ENCODE peak calls at places on chromosomes 3 and 15, in four cellular contexts. L, Z, Y and N are unnamed samples. For H3K27me3 and H3K4me1, the result is how much of the 10 kb centered on the place peaks cover.

GRCh38 chr3:135633078-135633477 is 332.4 kb upstream of the PPP2R3A start:
- DNase-seq in L (no peak), Z (no peak), Y (no peak), N (no peak)

GRCh38 chr3:35439626-35440025 is 199.7 kb upstream of the ARPP21 start:
- DNase-seq in L (no peak), Z (no peak), Y (no peak), N (no peak)

GRCh38 chr15:27985099-27985498 is 114.0 kb downstream of the OCA2 start:
- DNase-seq in L (no peak), Z (no peak), Y (no peak), N (no peak)

GRCh38 chr3:196268270-196269163 is 19.0 kb downstream of the PCYT1A start:
- DNase-seq in L (no peak), Z (no peak), Y (peak), N (no peak)

GRCh38 chr3:46089237-46090011 is 62.1 kb upstream of the XCR1 start:
- DNase-seq in L (peak), Z (no peak), Y (peak), N (peak)

GRCh38 chr15:48560321-48561051 is 85.0 kb downstream of the FBN1 start:
- DNase-seq in L (no peak), Z (no peak), Y (no peak), N (no peak)

GRCh38 chr3:128100126-128100525 is 23.5 kb downstream of the RUVBL1 start:
- DNase-seq in L (no peak), Z (no peak), Y (no peak), N (no peak)

GRCh38 chr15:53917109-53917508 is 61.1 kb upstream of the UNC13C start:
- DNase-seq in L (no peak), Z (no peak), Y (no peak), N (no peak)

GRCh38 chr15:43376017-43376705 is 5.3 kb downstream of the TUBGCP4 start:
- DNase-seq in L (peak), Z (no peak), Y (peak), N (peak)

GRCh38 chr3:100076544-100077529 is 37.5 kb downstream of the FILIP1L start:
- DNase-seq in L (no peak), Z (no peak), Y (no peak), N (peak)

GRCh38 chr3:29338377-29338776 is 57.5 kb downstream of the RBMS3 start:
- DNase-seq in L (no peak), Z (no peak), Y (no peak), N (no peak)

GRCh38 chr3:132788299-132788698 is 66.1 kb upstream of the NPHP3 start:
- DNase-seq in L (no peak), Z (peak), Y (peak), N (peak)

GRCh38 chr3:118447326-118447725 is 587.3 kb downstream of the IGSF11 start:
- DNase-seq in L (no peak), Z (no peak), Y (no peak), N (no peak)

GRCh38 chr3:56773588-56774330 is 28.0 kb downstream of the ARHGEF3 start:
- DNase-seq in L (no peak), Z (no peak), Y (no peak), N (no peak)

GRCh38 chr3:44110643-44111042 is 131.0 kb upstream of the TOPAZ1 start:
- DNase-seq in L (no peak), Z (no peak), Y (no peak), N (no peak)

GRCh38 chr3:113018461-113019181 is 27.8 kb downstream of the GTPBP8 start:
- DNase-seq in L (no peak), Z (no peak), Y (peak), N (no peak)

DNA sequence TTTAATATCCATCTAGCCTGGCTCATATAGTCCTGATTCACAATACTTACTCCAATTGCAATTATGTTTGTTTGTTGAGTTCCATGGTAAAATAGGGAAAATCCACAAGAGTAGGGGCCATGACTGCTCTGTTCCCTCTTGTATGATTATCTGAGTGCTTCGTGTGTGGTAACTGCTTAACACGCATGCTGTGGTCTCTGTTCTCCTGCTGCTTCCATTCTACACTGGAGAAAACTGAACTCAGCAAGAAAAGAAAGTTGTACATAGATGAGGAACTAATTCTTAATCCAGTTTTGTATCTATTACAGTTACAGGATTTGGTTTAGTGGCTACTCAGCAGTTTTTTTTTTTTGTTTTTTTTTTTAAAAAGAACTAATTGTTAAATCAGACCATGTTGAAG is 223.0 kb upstream of the SATB1 start:
- DNase-seq in L (no peak), Z (no peak), Y (peak), N (no peak)
- H3K27me3 ChIP-seq in L (under half), Z (under half), Y (under half), N (under half)

DNA sequence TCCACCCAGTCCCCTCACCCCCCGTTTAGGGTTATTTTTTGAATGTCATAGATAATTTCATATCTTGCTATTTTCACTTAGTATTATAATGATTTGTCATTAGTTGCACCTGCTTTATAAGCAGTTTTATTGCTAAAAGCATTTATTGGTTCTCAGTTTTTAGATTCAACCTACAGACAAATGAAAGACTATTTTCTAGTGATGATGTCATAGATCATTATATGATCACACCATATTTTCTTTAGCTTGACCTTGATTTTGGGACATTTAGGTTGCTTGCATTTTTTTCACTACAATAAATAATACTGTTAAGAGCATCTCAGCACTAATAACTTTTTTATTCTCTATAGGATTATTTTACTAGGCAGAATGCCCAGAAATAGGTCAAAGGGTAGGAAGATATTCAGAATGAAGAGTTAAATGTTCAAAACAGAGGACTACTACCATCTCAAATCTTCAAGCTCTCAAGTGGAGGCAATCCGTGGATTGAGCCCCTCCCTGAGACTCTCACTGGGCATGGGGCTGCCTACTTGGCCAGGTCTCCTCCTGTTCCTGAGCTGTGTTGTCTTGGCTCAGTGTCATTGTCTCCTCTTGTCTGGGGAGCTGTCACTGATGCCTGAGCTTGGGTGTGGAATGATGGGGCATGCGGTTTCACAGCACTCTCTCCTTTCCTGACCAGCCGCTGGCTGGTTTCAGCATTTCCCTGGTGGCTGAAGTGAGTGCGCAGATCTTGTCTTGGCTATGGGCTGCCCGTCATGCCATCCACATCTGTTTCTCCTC is 28.4 kb downstream of the CHCHD6 start:
- DNase-seq in L (no peak), Z (no peak), Y (no peak), N (no peak)
- H3K4me1 ChIP-seq in L (under half), Z (under half), Y (under half), N (under half)

GRCh38 chr15:68820589-68821189 is at the start of gene ANP32A:
- DNase-seq in L (peak), Z (peak), Y (peak), N (peak)

GRCh38 chr15:68821190-68821897 is 649 bp upstream of the ANP32A start:
- DNase-seq in L (no peak), Z (no peak), Y (peak), N (no peak)

GRCh38 chr15:68818671-68819450 is 1.8 kb downstream of the ANP32A start:
- DNase-seq in L (peak), Z (peak), Y (peak), N (peak)

GRCh38 chr15:68819451-68820204 is 1.1 kb downstream of the ANP32A start:
- DNase-seq in L (peak), Z (peak), Y (peak), N (peak)

DNA sequence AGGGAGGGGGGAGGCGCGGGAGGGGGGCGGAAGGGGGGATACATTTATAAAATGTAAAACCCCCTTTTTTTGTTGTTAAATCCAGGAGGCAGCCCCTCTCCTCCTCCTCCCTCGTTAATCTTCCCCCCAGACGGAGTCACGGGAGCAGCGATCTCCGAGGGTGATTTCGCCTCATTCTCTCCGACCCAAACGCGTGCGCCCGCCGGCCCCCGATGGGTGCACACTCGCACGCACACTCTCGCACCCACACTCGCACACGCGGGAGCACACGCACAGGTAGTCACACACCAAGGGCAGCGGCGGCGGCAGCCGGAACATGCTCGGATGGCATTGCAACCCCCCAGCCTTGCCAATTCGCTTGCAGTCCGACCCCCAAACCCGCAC is 498 bp downstream of the ANP32A start:
- DNase-seq in L (peak), Z (peak), Y (peak), N (peak)
- TF ChIP-seq POLR2A in L (no peak), Z (no peak), Y (no peak), N (no peak)

DNA sequence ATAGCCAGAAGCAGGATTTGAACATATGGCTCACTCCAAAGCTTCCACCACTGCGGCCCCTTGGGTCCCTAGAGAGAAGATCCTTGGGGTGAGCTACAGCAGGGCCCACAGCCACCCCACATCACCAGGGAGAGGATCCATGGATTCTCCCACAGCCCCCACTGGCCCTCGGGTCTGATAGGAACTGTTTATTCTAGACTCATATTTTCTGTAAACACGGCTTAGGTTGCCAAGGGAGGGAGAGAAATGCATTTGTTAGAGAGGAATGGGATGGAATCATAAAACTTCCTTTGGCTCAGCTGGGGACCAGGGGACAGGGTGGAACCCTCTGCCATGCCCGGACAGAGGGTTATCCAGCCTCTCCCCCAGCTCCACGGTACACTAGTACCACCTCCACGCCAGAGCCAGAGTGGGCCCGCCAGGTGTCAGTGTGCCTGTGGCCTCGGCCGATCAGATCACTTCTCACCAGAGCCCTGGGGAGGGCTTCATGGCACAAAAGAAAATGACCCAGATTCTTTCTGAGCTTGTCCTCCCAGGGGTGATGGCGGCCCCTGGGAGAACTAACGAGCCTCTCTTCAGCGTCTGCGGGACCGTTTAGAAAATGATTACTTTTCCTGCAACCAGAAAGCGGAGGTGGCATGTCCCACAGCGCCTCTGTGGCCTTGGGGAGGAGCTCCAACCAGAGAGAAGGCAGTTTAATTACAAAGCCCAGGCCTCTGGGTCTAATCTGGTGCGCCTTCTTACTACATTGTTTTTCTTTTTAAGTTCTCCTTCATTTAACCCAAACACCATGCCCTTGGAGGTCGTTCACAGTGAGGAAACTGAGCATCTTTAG is 33.7 kb downstream of the ADCY5 start:
- DNase-seq in L (no peak), Z (no peak), Y (peak), N (no peak)
- H3K27me3 ChIP-seq in L (under half), Z (under half), Y (under half), N (under half)

GRCh38 chr3:42028474-42028873 is 62.7 kb upstream of the TRAK1 start:
- DNase-seq in L (no peak), Z (no peak), Y (no peak), N (no peak)
- H3K4me1 ChIP-seq in L (under half), Z (under half), Y (half or more), N (under half)

DNA sequence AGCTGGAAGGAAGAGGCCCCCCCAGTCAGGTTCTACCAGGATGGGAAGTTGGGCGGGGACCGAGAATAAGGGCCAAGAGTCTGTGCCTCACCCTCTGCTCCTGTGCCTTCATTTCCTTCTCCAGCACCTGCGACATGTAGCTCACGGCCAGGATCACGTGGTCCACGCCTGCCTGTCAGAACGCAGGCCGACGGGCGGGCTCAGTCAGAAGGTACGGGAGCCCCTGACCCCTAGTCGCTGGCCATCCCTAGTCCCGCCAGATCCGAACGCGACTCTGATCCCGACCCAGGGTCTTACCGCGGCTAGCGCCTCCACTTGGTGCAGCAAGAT is 485 bp downstream of the GMPPB start:
- DNase-seq in L (peak), Z (peak), Y (peak), N (peak)
- TF ChIP-seq POLR2A in L (no peak), Z (no peak), Y (no peak), N (no peak)

GRCh38 chr15:26087881-26088280 is 224.8 kb upstream of the ATP10A start:
- DNase-seq in L (no peak), Z (no peak), Y (no peak), N (no peak)
- H3K27me3 ChIP-seq in L (under half), Z (under half), Y (under half), N (under half)